ENCODE peak calls at places on chromosomes 1 and 21, in five cellular contexts. I, P, A, G and X are unnamed samples.

GRCh38 chr1:165679282-165680036 is 18.9 kb downstream of the ALDH9A1 start:
- DNase-seq in I (no peak), P (no peak), A (no peak), G (no peak), X (no peak)

GRCh38 chr1:29485096-29485925 is 249.0 kb downstream of the PTPRU start:
- DNase-seq in I (no peak), P (no peak), A (no peak), G (no peak), X (no peak)

GRCh38 chr1:61092643-61093042 is 10.3 kb downstream of the NFIA start:
- DNase-seq in I (no peak), P (no peak), A (no peak), G (no peak), X (no peak)

GRCh38 chr1:179807691-179808485 is 64.8 kb downstream of the FAM163A start:
- DNase-seq in I (no peak), P (no peak), A (no peak), G (no peak), X (no peak)

GRCh38 chr21:32336711-32337110 is 38.1 kb downstream of the MRAP start:
- DNase-seq in I (no peak), P (no peak), A (peak), G (peak), X (no peak)

GRCh38 chr1:39268112-39268581 is 63.7 kb downstream of the MACF1 start:
- DNase-seq in I (no peak), P (no peak), A (no peak), G (no peak), X (peak)

GRCh38 chr1:153533689-153534201 is 2.0 kb downstream of the S100A6 start:
- DNase-seq in I (no peak), P (no peak), A (peak), G (peak), X (no peak)

GRCh38 chr1:35726814-35727433 is 8.2 kb upstream of the C1orf216 start:
- DNase-seq in I (no peak), P (no peak), A (peak), G (no peak), X (peak)

GRCh38 chr1:208213786-208214185 is 30.4 kb downstream of the PLXNA2 start:
- DNase-seq in I (no peak), P (no peak), A (no peak), G (no peak), X (no peak)

GRCh38 chr1:91830242-91831131 is 55.5 kb downstream of the TGFBR3 start:
- DNase-seq in I (no peak), P (peak), A (no peak), G (peak), X (peak)

GRCh38 chr1:54356680-54357147 is 49.5 kb downstream of the SSBP3 start:
- DNase-seq in I (peak), P (no peak), A (no peak), G (no peak), X (no peak)